ENCODE peak calls at places on chromosomes 7 and 10, in nine cellular contexts. Z is A549, C is HepG2, Y is ovary, G is GM12878, M is transverse colon, B is stomach, H is tibial nerve, V is suprapubic skin. A is an unnamed sample.

GRCh38 chr10:88270871-88271713 is 312.0 kb downstream of the RNLS start:
- DNase-seq in H (no peak), Y (no peak), Z (no peak), G (peak; percentile 97), C (no peak), V (no peak), M (no peak), B (no peak), A (no peak)

GRCh38 chr10:47456794-47457527 is 27.0 kb downstream of the ANXA8 start:
- DNase-seq in B (no peak), M (no peak), V (no peak), Y (no peak), H (no peak), G (no peak), Z (no peak), C (peak; percentile 44), A (no peak)

GRCh38 chr7:27453702-27454405 is 208.8 kb downstream of the HIBADH start:
- DNase-seq in C (peak; percentile 60), Y (peak; percentile 22), M (no peak), Z (no peak), G (no peak), B (no peak), H (no peak), V (no peak), A (no peak)

GRCh38 chr7:2165610-2166594 is 66.8 kb downstream of the MAD1L1 start:
- DNase-seq in V (no peak), C (no peak), M (no peak), Y (no peak), B (no peak), G (peak; percentile 79), H (no peak), Z (no peak), A (no peak)

GRCh38 chr10:88163572-88163971 is 300.1 kb downstream of the PTEN start:
- DNase-seq in G (no peak), H (no peak), Y (no peak), B (no peak), M (no peak), Z (no peak), V (no peak), C (no peak), A (no peak)

GRCh38 chr7:123054357-123055133 is 59.0 kb upstream of the TAS2R16 start:
- DNase-seq in V (no peak), B (peak; percentile 29), Y (no peak), M (no peak), C (peak; percentile 29), Z (no peak), H (no peak), G (no peak), A (no peak)

GRCh38 chr10:24231200-24231599 is 22.3 kb downstream of the KIAA1217 start:
- DNase-seq in Y (no peak), M (no peak), B (no peak), C (no peak), Z (no peak), H (no peak), V (no peak), G (no peak), A (no peak)

GRCh38 chr10:48448796-48449195 is 142.3 kb downstream of the MAPK8 start:
- DNase-seq in V (no peak), M (no peak), C (no peak), Y (no peak), H (no peak), Z (no peak), G (no peak), B (no peak), A (no peak)

GRCh38 chr10:97669561-97669960 is 17.5 kb downstream of the AVPI1 start:
- DNase-seq in V (no peak), Z (no peak), M (no peak), G (no peak), H (no peak), B (no peak), Y (no peak), C (no peak), A (no peak)

GRCh38 chr7:69683002-69683401 is 84.7 kb downstream of the AUTS2 start:
- DNase-seq in M (no peak), V (no peak), C (no peak), Y (no peak), H (no peak), B (peak; percentile 26), Z (no peak), G (no peak), A (no peak)

GRCh38 chr10:5530846-5531557 is 6.2 kb downstream of the CALML3 start:
- DNase-seq in C (no peak), Y (no peak), H (no peak), V (peak; percentile 49), Z (no peak), G (no peak), B (peak; percentile 16), M (peak; percentile 2), A (peak; percentile 40)

GRCh38 chr10:16717617-16718395 is 99.4 kb downstream of the RSU1 start:
- DNase-seq in B (no peak), C (no peak), H (no peak), G (no peak), M (no peak), V (no peak), Z (no peak), Y (no peak), A (no peak)

GRCh38 chr7:18689535-18689934 is 194.0 kb downstream of the HDAC9 start:
- DNase-seq in V (no peak), G (no peak), M (no peak), B (no peak), C (no peak), Z (no peak), Y (no peak), H (no peak), A (no peak)

GRCh38 chr10:22626784-22627183 is 87.6 kb downstream of the PIP4K2A start:
- DNase-seq in M (no peak), G (no peak), Z (no peak), V (no peak), B (no peak), C (no peak), H (no peak), Y (no peak), A (no peak)

GRCh38 chr10:22623624-22624263 is 90.6 kb downstream of the PIP4K2A start:
- DNase-seq in M (no peak), H (no peak), Z (no peak), V (no peak), B (no peak), Y (no peak), G (no peak), C (peak; percentile 27), A (no peak)

GRCh38 chr10:22625511-22626288 is 88.7 kb downstream of the PIP4K2A start:
- DNase-seq in Y (no peak), C (peak; percentile 21), B (no peak), V (no peak), G (no peak), Z (no peak), H (no peak), M (no peak), A (no peak)

GRCh38 chr10:22622242-22622806 is 92.1 kb downstream of the PIP4K2A start:
- DNase-seq in V (no peak), Y (no peak), M (no peak), B (no peak), Z (no peak), G (no peak), H (no peak), C (no peak), A (no peak)

GRCh38 chr10:22624289-22624738 is 90.1 kb downstream of the PIP4K2A start:
- DNase-seq in V (no peak), Y (no peak), H (no peak), C (peak; percentile 97), Z (no peak), B (no peak), G (no peak), M (no peak), A (no peak)
- H3K4me1 ChIP-seq in V (peaks cover 30% of the 10 kb centered on the region), Y (peaks cover 6% of the 10 kb centered on the region), H (peaks cover 43% of the 10 kb centered on the region), C (peaks cover 85% of the 10 kb centered on the region), Z (peaks cover 85% of the 10 kb centered on the region), B (peaks cover 34% of the 10 kb centered on the region), G (peaks cover 34% of the 10 kb centered on the region), M (peaks cover 44% of the 10 kb centered on the region), A (peaks cover 67% of the 10 kb centered on the region)

DNA sequence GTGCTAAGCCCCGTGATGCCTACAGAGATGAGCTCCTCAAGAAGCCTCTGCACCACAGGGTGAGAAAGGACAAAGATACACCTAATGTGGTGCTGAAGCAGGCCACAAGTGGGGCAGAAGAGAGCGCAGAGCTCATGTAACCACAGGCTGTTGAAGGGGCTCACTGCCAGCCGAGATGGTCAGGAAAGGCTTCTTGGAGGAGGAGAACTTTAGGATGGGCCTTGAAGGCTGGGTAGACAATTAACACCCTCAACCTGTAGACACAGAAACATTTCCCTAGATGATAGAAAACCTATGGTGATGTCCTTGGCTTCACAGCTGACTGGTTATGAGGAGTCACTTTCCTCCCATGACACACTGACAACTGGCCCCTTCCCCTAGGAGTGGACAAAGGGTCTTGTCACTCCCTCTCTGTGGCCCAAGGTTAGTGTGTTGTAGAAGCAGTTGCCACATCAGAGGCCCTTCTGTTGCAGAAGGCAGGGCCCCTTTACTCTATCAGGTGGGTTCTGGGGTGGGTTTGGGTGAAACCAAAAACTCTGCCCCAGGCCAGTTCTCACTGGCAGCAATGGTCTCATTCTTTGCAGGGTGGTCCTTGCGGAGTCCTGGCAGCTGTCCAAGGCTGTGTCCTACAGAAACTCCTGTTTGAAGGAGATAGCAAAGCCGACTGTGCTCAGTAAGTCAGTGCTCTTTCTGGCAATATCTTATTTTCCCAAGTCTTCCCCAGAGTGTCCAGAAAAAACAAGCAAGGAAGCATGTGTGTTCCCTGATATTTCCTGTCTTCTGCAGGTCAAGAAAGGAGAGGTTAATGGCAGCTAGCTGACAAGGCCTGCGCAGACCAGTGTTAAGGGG is 69.2 kb downstream of the MINDY4 start:
- DNase-seq in V (peak; percentile 38), Z (no peak), B (no peak), G (no peak), H (no peak), C (no peak), Y (no peak), M (no peak), A (no peak)
- TF ChIP-seq EP300 in V (no peak), Z (no peak), B (no peak), G (no peak), H (no peak), C (no peak), Y (no peak), M (no peak), A (no peak)

DNA sequence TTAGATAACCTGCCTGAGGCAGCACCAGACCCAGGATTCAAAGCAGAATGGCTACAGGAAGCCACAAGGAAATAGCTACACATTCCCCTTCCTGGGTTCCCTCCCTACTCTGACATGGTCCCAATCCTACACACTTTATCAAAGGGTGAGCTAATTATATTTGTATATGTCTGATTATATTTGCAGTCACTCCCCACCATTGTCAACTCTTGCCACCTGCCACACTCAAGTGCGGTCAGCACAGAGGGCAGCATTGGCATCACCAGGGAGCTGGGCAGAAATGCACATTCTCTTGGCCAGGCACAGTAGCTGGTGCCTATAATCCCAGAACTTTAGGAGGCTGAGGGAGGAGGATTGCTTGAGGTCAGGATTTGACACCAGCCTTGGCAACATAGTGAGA is 114.1 kb upstream of the PDLIM1 start:
- DNase-seq in H (no peak), G (no peak), Y (no peak), B (no peak), M (no peak), C (no peak), V (no peak), Z (no peak), A (no peak)
- H3K4me1 ChIP-seq in H (peaks cover 23% of the 10 kb centered on the region), G (no peaks in the 10 kb centered on the region), Y (no peaks in the 10 kb centered on the region), B (peaks cover 51% of the 10 kb centered on the region), M (peaks cover 60% of the 10 kb centered on the region), C (no peaks in the 10 kb centered on the region), V (peaks cover 20% of the 10 kb centered on the region), Z (peaks cover 10% of the 10 kb centered on the region), A (no peaks in the 10 kb centered on the region)

DNA sequence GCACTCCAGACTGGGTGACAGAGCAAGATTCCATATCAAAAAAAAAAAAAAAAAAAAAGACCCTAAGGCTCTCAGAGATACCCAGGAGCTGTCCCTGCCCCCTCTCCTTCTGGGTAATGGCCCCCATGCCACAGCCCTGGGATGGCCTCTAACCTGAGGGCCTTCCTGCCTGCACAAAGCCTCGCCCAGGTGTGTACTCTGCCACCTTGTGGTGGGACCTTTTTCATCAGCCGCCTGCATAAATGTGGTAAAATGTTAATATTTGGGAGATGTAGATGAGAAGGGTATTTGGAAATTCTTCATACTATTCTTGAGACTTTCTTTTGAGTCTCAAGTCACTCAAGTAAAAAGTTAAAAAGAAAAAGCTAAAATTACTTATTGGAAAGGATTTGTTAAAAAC is 46.3 kb upstream of the RNF216 start:
- DNase-seq in H (no peak), M (peak; percentile 28), C (peak; percentile 25), G (no peak), Z (no peak), Y (no peak), B (no peak), V (no peak), A (no peak)
- TF ChIP-seq EP300 in H (no peak), M (no peak), C (no peak), G (no peak), Z (no peak), Y (no peak), B (no peak), V (no peak), A (no peak)

A was measured in sigmoid colon.